ENCODE peak calls at places on chromosome 18, in four cellular contexts. I, C, M and J are unnamed samples.

GRCh38 chr18:13493071-13493470 is 233.3 kb downstream of the FAM210A start:
- ATAC-seq in I (no peak), C (no peak), M (no peak), J (no peak)

GRCh38 chr18:36377626-36378025 is 80.1 kb downstream of the FHOD3 start:
- ATAC-seq in I (no peak), C (no peak), M (no peak), J (no peak)

GRCh38 chr18:56574827-56575226 is 63.6 kb downstream of the TXNL1 start:
- ATAC-seq in I (peak; percentile 74), M (no peak), C (no peak), J (no peak)

GRCh38 chr18:24153397-24153796 is 14.5 kb downstream of the CABYR start:
- ATAC-seq in C (no peak), I (no peak), M (no peak), J (no peak)

GRCh38 chr18:73793386-73793785 is 354.2 kb downstream of the FBXO15 start:
- ATAC-seq in C (no peak), I (no peak), M (no peak), J (no peak)

GRCh38 chr18:37457754-37458153 is 107.8 kb downstream of the CELF4 start:
- ATAC-seq in I (no peak), C (no peak), M (no peak), J (no peak)

GRCh38 chr18:79657342-79657996 is 22.1 kb upstream of the CTDP1 start:
- ATAC-seq in C (no peak), I (no peak), M (peak; percentile 71), J (no peak)

GRCh38 chr18:68494802-68495560 is 219.9 kb downstream of the TMX3 start:
- ATAC-seq in M (no peak), C (no peak), I (peak; percentile 89), J (peak; percentile 86)

GRCh38 chr18:56576826-56577573 is 61.4 kb downstream of the TXNL1 start:
- ATAC-seq in I (no peak), C (no peak), M (no peak), J (no peak)

GRCh38 chr18:832085-832681 is 20.1 kb upstream of the YES1 start:
- ATAC-seq in M (peak; percentile 98), C (peak; percentile 94), I (no peak), J (no peak)

GRCh38 chr18:7090771-7091170 is 26.8 kb downstream of the LAMA1 start:
- ATAC-seq in M (no peak), I (no peak), C (no peak), J (no peak)

GRCh38 chr18:36613069-36613468 is 215.7 kb downstream of the TPGS2 start:
- ATAC-seq in C (no peak), M (no peak), I (no peak), J (no peak)

GRCh38 chr18:47345291-47345690 is 93.8 kb upstream of the SKOR2 start:
- ATAC-seq in M (no peak), I (no peak), C (no peak), J (no peak)

GRCh38 chr18:35178260-35178659 is 62.6 kb upstream of the ZNF397 start:
- ATAC-seq in M (no peak), C (no peak), I (no peak), J (no peak)

GRCh38 chr18:35179906-35180305 is 60.9 kb upstream of the ZNF397 start:
- ATAC-seq in C (no peak), M (no peak), I (no peak), J (no peak)

GRCh38 chr18:35185771-35186170 is 55.1 kb upstream of the ZNF397 start:
- ATAC-seq in M (no peak), I (no peak), C (no peak), J (no peak)

GRCh38 chr18:35183846-35184245 is 57.0 kb upstream of the ZNF397 start:
- ATAC-seq in M (no peak), C (no peak), I (no peak), J (no peak)

GRCh38 chr18:35182151-35182550 is 58.7 kb upstream of the ZNF397 start:
- ATAC-seq in I (no peak), M (no peak), C (no peak), J (no peak)
- TF ChIP-seq POLR2A in I (no peak), M (no peak), C (no peak), J (no peak)

DNA sequence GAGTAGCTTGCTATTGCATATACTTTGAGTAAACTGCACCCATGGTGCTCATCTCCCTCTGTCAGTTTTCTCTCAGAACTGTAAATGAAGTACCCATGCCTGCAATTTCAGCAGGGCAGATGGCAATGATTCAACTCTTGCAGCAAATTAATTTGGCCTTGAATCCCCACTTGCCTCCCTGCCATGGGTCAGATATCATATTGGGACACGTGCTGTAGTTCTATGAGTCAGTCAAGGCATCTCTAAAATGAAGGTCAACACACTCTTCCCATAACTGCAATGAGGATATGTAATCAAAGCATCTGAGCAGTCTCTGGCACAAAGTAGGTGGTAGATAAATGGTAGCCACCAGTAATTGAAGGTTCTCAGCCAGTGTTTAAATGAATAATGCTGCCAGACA is 225.7 kb downstream of the PIEZO2 start:
- ATAC-seq in M (no peak), C (no peak), I (no peak), J (no peak)
- TF ChIP-seq EP300 in M (no peak), C (no peak), I (no peak), J (no peak)

GRCh38 chr18:75054611-75055010 is 154.3 kb downstream of the PTGR3 start:
- ATAC-seq in M (no peak), I (no peak), C (no peak), J (no peak)
- TF ChIP-seq POLR2A in M (no peak), I (no peak), C (no peak), J (no peak)

GRCh38 chr18:22800551-22800951 is 132.6 kb upstream of the RBBP8 start:
- ATAC-seq in I (peak; percentile 24), M (no peak), C (no peak), J (peak; percentile 39)
- TF ChIP-seq EP300 in I (no peak), M (no peak), C (no peak), J (no peak)

GRCh38 chr18:10453885-10454772 is at the start of gene APCDD1:
- ATAC-seq in M (peak; percentile 87), I (peak; percentile 90), C (peak; percentile 57), J (peak; percentile 89)
- TF ChIP-seq POLR2A in M (no peak), I (peak; percentile 70), C (no peak), J (peak; percentile 53)

GRCh38 chr18:33051397-33051796 is 278.6 kb upstream of the KLHL14 start:
- ATAC-seq in M (no peak), C (no peak), I (no peak), J (no peak)

GRCh38 chr18:33052886-33053285 is 280.1 kb upstream of the KLHL14 start:
- ATAC-seq in M (no peak), I (no peak), C (no peak), J (no peak)
- TF ChIP-seq EP300 in M (no peak), I (no peak), C (no peak), J (no peak)

DNA sequence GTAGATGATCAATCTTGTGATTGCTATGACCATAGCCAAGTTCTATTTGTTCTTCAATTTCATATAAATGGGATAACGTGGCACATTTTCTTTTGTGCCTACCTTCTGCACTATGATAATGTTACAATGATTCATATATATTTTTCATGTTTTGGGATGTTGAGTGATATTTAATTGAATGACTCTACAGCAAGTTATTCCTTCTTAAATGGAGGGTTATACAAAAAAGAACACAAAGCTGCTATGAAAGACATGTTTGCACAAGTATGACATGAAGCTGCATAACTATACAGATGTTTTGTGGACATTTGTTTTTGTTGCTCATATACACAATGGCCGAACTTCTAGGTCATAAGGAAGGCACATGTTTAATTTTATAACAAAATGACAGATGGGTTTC is 356.2 kb downstream of the CBLN2 start:
- ATAC-seq in I (no peak), C (no peak), M (no peak), J (no peak)
- TF ChIP-seq POLR2A in I (no peak), C (no peak), M (no peak), J (no peak)